ENCODE peak calls at places on chromosomes 3 and 15, in ten cellular contexts. Y is natural killer cell, F is HFFc6, E is SK-N-SH, C is fibroblast of lung, K is fibroblast of mammary gland, Q is cardiac fibroblast, Z is suprapubic skin, G is dorsolateral prefrontal cortex, N is GM10248. I is an unnamed sample.
A peak's percentile ranks its signal among the peaks of the same experiment; 100 is the strongest.

GRCh38 chr3:197613187-197613586 is 57.4 kb upstream of the BDH1 start:
- DNase-seq in Y (no peak), F (no peak), E (no peak), C (no peak), K (no peak), Q (no peak), Z (no peak), G (no peak), N (no peak), I (no peak)

GRCh38 chr3:31159331-31160039 is 265.0 kb upstream of the GADL1 start:
- DNase-seq in Y (no peak), F (no peak), E (no peak), C (peak; percentile 20), K (peak; percentile 10), Q (peak; percentile 27), Z (no peak), G (no peak), N (no peak), I (no peak)

GRCh38 chr3:71398157-71398836 is 185.2 kb downstream of the FOXP1 start:
- DNase-seq in Y (no peak), F (no peak), E (peak; percentile 67), C (no peak), K (no peak), Q (no peak), Z (no peak), G (no peak), N (no peak), I (no peak)

GRCh38 chr15:65612616-65612946 is 1.6 kb upstream of the INTS14 start:
- DNase-seq in Y (no peak), F (no peak), E (no peak), C (no peak), K (peak; percentile 67), Q (no peak), Z (no peak), G (no peak), N (no peak), I (no peak)

GRCh38 chr3:49867871-49868321 is 1.8 kb downstream of the CAMKV start:
- DNase-seq in Y (no peak), F (no peak), E (no peak), C (peak; percentile 49), K (peak; percentile 41), Q (peak; percentile 47), Z (no peak), G (no peak), N (peak; percentile 49), I (no peak)

GRCh38 chr3:2623463-2623862 is 486.7 kb downstream of the IL5RA start:
- DNase-seq in Y (no peak), F (no peak), E (no peak), C (peak; percentile 0), K (peak; percentile 2), Q (peak; percentile 5), Z (no peak), G (no peak), N (no peak), I (no peak)

GRCh38 chr3:142209655-142210054 is 15.7 kb downstream of the GK5 start:
- DNase-seq in Y (no peak), F (peak; percentile 70), E (no peak), C (peak; percentile 88), K (peak; percentile 96), Q (peak; percentile 97), Z (peak; percentile 75), G (no peak), N (no peak), I (no peak)

GRCh38 chr15:64653757-64654156 is 121.6 kb downstream of the RBPMS2 start:
- DNase-seq in Y (no peak), F (no peak), E (no peak), C (peak; percentile 64), K (peak; percentile 46), Q (peak; percentile 54), Z (no peak), G (no peak), N (no peak), I (no peak)

GRCh38 chr3:140441006-140441405 is 236.9 kb upstream of the TRIM42 start:
- DNase-seq in Y (no peak), F (no peak), E (no peak), C (peak; percentile 6), K (peak; percentile 83), Q (peak; percentile 62), Z (no peak), G (no peak), N (no peak), I (no peak)

GRCh38 chr15:81002004-81002253 is 1.2 kb downstream of the TLNRD1 start:
- DNase-seq in Y (no peak), F (no peak), E (peak; percentile 75), C (no peak), K (no peak), Q (no peak), Z (no peak), G (no peak), N (no peak), I (no peak)

GRCh38 chr3:66803206-66803605 is 194.9 kb upstream of the KBTBD8 start:
- DNase-seq in Y (no peak), F (no peak), E (no peak), C (no peak), K (no peak), Q (no peak), Z (no peak), G (no peak), N (no peak), I (no peak)
- TF ChIP-seq CTCF in Y (no peak), F (peak; percentile 14), E (no peak), C (peak; percentile 22), K (peak; percentile 20), Q (peak; percentile 35), Z (no peak), G (peak; percentile 56), N (no peak), I (peak; percentile 72)

GRCh38 chr3:53164911-53165310 is 3.9 kb downstream of the PRKCD start:
- DNase-seq in Y (no peak), F (no peak), E (no peak), C (no peak), K (no peak), Q (no peak), Z (no peak), G (no peak), N (no peak), I (no peak)

GRCh38 chr3:53161345-53161819 is 373 bp downstream of the PRKCD start:
- DNase-seq in Y (no peak), F (no peak), E (no peak), C (no peak), K (no peak), Q (no peak), Z (no peak), G (no peak), N (no peak), I (no peak)

GRCh38 chr3:53163459-53164387 is 2.7 kb downstream of the PRKCD start:
- DNase-seq in Y (peak; percentile 24), F (no peak), E (no peak), C (no peak), K (no peak), Q (peak; percentile 19), Z (no peak), G (no peak), N (no peak), I (no peak)

GRCh38 chr3:53161820-53162671 is 1.0 kb downstream of the PRKCD start:
- DNase-seq in Y (peak; percentile 31), F (peak; percentile 29), E (peak; percentile 84), C (no peak), K (peak; percentile 21), Q (peak; percentile 13), Z (no peak), G (no peak), N (peak; percentile 80), I (no peak)

GRCh38 chr3:53162672-53163458 is 1.9 kb downstream of the PRKCD start:
- DNase-seq in Y (peak; percentile 70), F (no peak), E (no peak), C (no peak), K (peak; percentile 12), Q (peak; percentile 18), Z (no peak), G (no peak), N (no peak), I (no peak)
- TF ChIP-seq CTCF in Y (no peak), F (no peak), E (no peak), C (no peak), K (no peak), Q (no peak), Z (no peak), G (no peak), N (no peak), I (no peak)

DNA sequence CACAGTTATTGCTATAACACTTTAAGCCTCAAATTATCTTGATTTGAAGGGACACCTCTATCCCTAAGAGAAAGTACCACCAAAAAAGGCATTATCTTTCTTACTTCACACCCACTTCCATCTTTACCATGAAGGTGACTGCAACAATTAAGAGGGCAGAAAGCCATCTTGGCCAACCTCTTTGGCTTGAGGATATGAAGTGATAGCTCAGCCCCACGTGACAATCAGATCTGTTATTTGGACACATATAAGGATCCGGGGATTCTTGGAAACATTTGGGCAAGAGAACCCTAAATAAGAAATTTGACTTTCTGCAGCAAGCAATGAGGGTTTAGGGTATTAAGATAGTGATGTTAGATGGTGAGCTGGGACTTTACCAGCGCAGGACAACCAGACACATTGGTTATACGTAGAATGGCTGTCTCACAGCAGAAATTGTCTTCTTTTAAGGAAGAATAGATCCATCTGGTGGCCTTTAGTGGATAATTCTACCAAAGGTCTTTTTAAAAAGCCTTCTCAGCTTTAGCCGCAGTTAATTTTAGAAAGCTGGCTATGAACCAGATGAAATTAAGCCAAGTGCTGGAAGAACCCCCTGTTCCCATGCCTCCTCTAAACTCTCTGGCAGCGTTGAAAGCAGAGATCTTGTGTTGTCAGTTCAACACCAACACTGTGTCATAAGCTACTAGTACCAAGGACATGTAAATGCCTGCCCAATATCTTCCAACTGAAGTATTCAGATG is 12.3 kb downstream of the HCLS1 start:
- DNase-seq in Y (no peak), F (no peak), E (no peak), C (peak; percentile 76), K (peak; percentile 55), Q (peak; percentile 73), Z (no peak), G (no peak), N (no peak), I (no peak)
- TF ChIP-seq CTCF in Y (no peak), F (no peak), E (no peak), C (no peak), K (no peak), Q (no peak), Z (no peak), G (no peak), N (no peak), I (no peak)

GRCh38 chr3:14151471-14152083 is 26.7 kb downstream of the TMEM43 start:
- DNase-seq in Y (no peak), F (no peak), E (no peak), C (no peak), K (no peak), Q (no peak), Z (no peak), G (no peak), N (no peak), I (no peak)

GRCh38 chr3:14153663-14154062 is 24.7 kb downstream of the XPC start:
- DNase-seq in Y (no peak), F (no peak), E (no peak), C (no peak), K (no peak), Q (no peak), Z (no peak), G (no peak), N (no peak), I (no peak)

GRCh38 chr3:14150491-14151230 is 25.8 kb downstream of the TMEM43 start:
- DNase-seq in Y (no peak), F (no peak), E (no peak), C (no peak), K (no peak), Q (no peak), Z (no peak), G (no peak), N (no peak), I (peak; percentile 44)

GRCh38 chr3:14152963-14153355 is 25.4 kb downstream of the XPC start:
- DNase-seq in Y (no peak), F (no peak), E (no peak), C (no peak), K (no peak), Q (no peak), Z (no peak), G (no peak), N (no peak), I (no peak)

GRCh38 chr3:14152233-14152962 is 26.0 kb downstream of the XPC start:
- DNase-seq in Y (no peak), F (no peak), E (no peak), C (no peak), K (no peak), Q (no peak), Z (no peak), G (no peak), N (no peak), I (no peak)
- TF ChIP-seq CTCF in Y (no peak), F (peak; percentile 69), E (peak; percentile 46), C (peak; percentile 27), K (peak; percentile 29), Q (peak; percentile 13), Z (no peak), G (no peak), N (no peak), I (peak; percentile 25)